ENCODE peak calls at places on chromosome 13, in ten cellular contexts. G, C, R, X, N, D, O, A, E and L are unnamed samples.

GRCh38 chr13:51959773-51960172 is 51.5 kb downstream of the ATP7B start:
- DNase-seq in G (no peak), A (no peak), X (no peak), D (no peak), O (no peak), C (no peak), N (no peak), E (no peak), R (no peak), L (no peak)

GRCh38 chr13:37202264-37202663 is 96.8 kb upstream of the CSNK1A1L start:
- DNase-seq in R (no peak), A (no peak), C (no peak), N (no peak), G (no peak), D (no peak), X (no peak), E (no peak), O (no peak), L (no peak)

GRCh38 chr13:35936579-35936978 is 194.6 kb downstream of the DCLK1 start:
- DNase-seq in E (no peak), O (no peak), C (no peak), A (no peak), R (no peak), X (no peak), D (no peak), G (no peak), N (no peak), L (no peak)

GRCh38 chr13:54379461-54379860 is 1350.8 kb downstream of the OLFM4 start:
- DNase-seq in G (no peak), C (no peak), A (no peak), E (no peak), O (no peak), R (no peak), N (no peak), X (no peak), D (no peak), L (no peak)

GRCh38 chr13:41562541-41563178 is 105.3 kb downstream of the RGCC start:
- DNase-seq in C (no peak), G (peak; percentile 36), D (no peak), E (no peak), R (no peak), O (no peak), A (no peak), X (no peak), N (no peak), L (no peak)

GRCh38 chr13:102555914-102556553 is 40.8 kb upstream of the TPP2 start:
- DNase-seq in R (peak; percentile 34), A (no peak), G (no peak), X (no peak), N (no peak), O (peak; percentile 9), E (no peak), D (peak; percentile 51), C (peak; percentile 11), L (no peak)

GRCh38 chr13:75689686-75690085 is 53.6 kb downstream of the LMO7 start:
- DNase-seq in E (no peak), N (no peak), R (no peak), X (no peak), A (no peak), D (no peak), O (no peak), G (no peak), C (no peak), L (no peak)

GRCh38 chr13:113639661-113640262 is 18.2 kb downstream of the ATP4B start:
- DNase-seq in R (no peak), A (no peak), G (peak; percentile 8), N (no peak), C (no peak), O (no peak), X (no peak), D (no peak), E (no peak), L (peak; percentile 22)

GRCh38 chr13:46062190-46062589 is 9.6 kb upstream of the ZC3H13 start:
- DNase-seq in A (no peak), D (peak; percentile 11), G (no peak), X (no peak), C (no peak), O (no peak), E (no peak), N (no peak), R (peak; percentile 7), L (no peak)